ENCODE peak calls at places on chromosomes 7 and 10, in six cellular contexts. O, C, L, U, K and Y are unnamed samples.

GRCh38 chr10:80945267-80945880 is 407.7 kb downstream of the SH2D4B start:
- DNase-seq in K (peak; percentile 23), L (no peak), U (peak; percentile 41), C (no peak), O (no peak), Y (no peak)

GRCh38 chr7:35647171-35647574 is 47.8 kb downstream of the HERPUD2 start:
- DNase-seq in K (peak; percentile 33), L (no peak), U (no peak), C (no peak), O (no peak), Y (no peak)

GRCh38 chr7:75534727-75535307 is 42.7 kb downstream of the SPDYE5 start:
- DNase-seq in U (peak; percentile 69), K (no peak), L (no peak), O (no peak), C (no peak), Y (no peak)

GRCh38 chr7:32496052-32496813 is 944 bp downstream of the AVL9 start:
- DNase-seq in C (no peak), O (no peak), K (no peak), U (peak; percentile 41), L (no peak), Y (peak; percentile 39)

GRCh38 chr7:105723582-105723981 is 142.3 kb upstream of the EFCAB10 start:
- DNase-seq in C (no peak), U (no peak), L (no peak), O (no peak), K (peak; percentile 23), Y (no peak)

GRCh38 chr10:24762966-24763623 is 39.4 kb upstream of the ARHGAP21 start:
- DNase-seq in K (no peak), L (peak; percentile 61), U (no peak), O (no peak), C (no peak), Y (no peak)

GRCh38 chr10:25804505-25804904 is 129.5 kb upstream of the MYO3A start:
- DNase-seq in U (no peak), K (no peak), C (no peak), O (no peak), L (no peak), Y (no peak)

GRCh38 chr10:31064334-31064733 is 32.7 kb upstream of the ZNF438 start:
- DNase-seq in C (no peak), L (no peak), O (no peak), U (no peak), K (no peak), Y (no peak)

GRCh38 chr10:112898540-112899395 is 51.3 kb upstream of the TCF7L2 start:
- DNase-seq in L (no peak), C (no peak), K (peak; percentile 53), U (no peak), O (no peak), Y (peak; percentile 86)

GRCh38 chr10:86673827-86674581 is 5.7 kb downstream of the LDB3 start:
- DNase-seq in U (peak; percentile 52), K (no peak), C (no peak), O (no peak), L (peak; percentile 59), Y (no peak)

GRCh38 chr7:157587051-157587450 is 250.2 kb downstream of the DNAJB6 start:
- DNase-seq in K (no peak), L (no peak), O (no peak), C (no peak), U (no peak), Y (no peak)
- H3K9me3 ChIP-seq in K (no peaks in the 10 kb centered on the region), L (no peaks in the 10 kb centered on the region), O (no peaks in the 10 kb centered on the region), C (no peaks in the 10 kb centered on the region), U (no peaks in the 10 kb centered on the region), Y (no peaks in the 10 kb centered on the region)

GRCh38 chr10:103767756-103768155 is 87.6 kb downstream of the SH3PXD2A start:
- DNase-seq in L (no peak), O (no peak), C (no peak), U (no peak), K (no peak), Y (no peak)
- H3K4me1 ChIP-seq in L (peaks cover 5% of the 10 kb centered on the region), O (peaks cover 57% of the 10 kb centered on the region), C (peaks cover 59% of the 10 kb centered on the region), U (peaks cover 35% of the 10 kb centered on the region), K (peaks cover 15% of the 10 kb centered on the region), Y (no peaks in the 10 kb centered on the region)

DNA sequence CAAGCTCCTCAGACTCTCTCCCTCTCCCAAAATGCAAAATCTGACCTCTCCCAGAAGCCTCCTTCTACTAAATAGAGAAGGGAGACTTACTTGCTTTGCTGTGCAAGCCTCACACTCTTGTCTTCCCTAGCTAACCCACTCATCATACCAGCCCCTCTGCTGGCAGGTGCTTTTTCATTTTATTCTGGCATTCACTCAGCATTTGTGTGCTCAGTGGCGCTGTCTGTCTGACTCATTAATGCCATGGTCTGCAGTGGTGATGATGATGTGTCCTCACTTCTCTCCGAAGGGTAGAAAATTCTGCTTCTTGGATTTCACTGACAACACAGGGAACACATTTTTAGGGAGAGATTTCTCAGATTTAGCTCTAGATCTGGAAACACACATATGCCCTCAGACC is 22.0 kb upstream of the BTRC start:
- DNase-seq in U (peak; percentile 48), L (no peak), O (no peak), K (no peak), C (no peak), Y (no peak)
- H3K4me3 ChIP-seq in U (peak overlapping the region; percentile 37), L (no peak overlapping the region), O (no peak overlapping the region), K (no peak overlapping the region), C (no peak overlapping the region), Y (no peak overlapping the region)

GRCh38 chr7:500521-501420 is 18.9 kb downstream of the PDGFA start:
- DNase-seq in L (no peak), U (no peak), C (no peak), O (no peak), K (no peak), Y (no peak)
- H3K9me3 ChIP-seq in L (no peaks in the 10 kb centered on the region), U (no peaks in the 10 kb centered on the region), C (no peaks in the 10 kb centered on the region), O (no peaks in the 10 kb centered on the region), K (no peaks in the 10 kb centered on the region), Y (no peaks in the 10 kb centered on the region)

DNA sequence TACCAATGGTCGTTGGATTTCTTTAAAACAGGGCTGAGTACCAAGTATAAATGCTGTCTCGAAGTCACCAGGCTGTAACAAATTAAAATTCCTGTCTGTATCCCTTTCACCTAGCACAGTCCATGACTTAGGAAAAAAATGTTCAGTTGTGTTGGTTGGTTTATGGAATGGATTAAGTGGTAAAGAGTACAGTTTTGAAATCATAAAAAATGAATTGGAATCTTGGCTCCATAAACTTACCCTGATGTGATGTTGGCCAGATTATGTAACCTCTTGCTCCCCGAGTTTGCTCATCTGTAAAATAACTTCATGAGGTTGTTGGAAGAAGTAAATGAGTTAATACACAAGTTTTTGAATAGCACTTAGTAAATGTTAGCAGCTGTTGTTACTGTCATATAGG is 363.9 kb upstream of the LRGUK start:
- DNase-seq in K (no peak), C (no peak), O (no peak), L (no peak), U (no peak), Y (no peak)
- H3K4me1 ChIP-seq in K (peaks cover 5% of the 10 kb centered on the region), C (no peaks in the 10 kb centered on the region), O (no peaks in the 10 kb centered on the region), L (no peaks in the 10 kb centered on the region), U (peaks cover 7% of the 10 kb centered on the region), Y (no peaks in the 10 kb centered on the region)

DNA sequence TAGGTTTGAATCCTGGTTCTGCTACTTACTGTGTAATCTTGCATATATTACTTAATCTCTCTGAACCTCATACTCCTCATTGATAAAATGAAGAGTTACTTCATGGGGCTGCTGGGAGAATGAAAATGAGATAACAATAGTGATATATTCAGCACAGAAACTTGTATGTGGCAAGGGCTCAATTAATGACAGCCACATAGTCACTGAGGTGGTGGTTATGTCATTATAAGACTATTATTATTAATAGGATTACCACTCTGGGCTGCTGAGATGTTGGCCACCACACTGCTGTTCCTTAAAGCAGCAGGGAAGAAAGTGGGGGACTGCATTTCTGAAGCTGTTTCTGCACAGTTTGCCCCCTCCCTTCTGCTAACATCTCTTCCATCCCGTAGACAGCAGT is 100.4 kb upstream of the PDLIM1 start:
- DNase-seq in L (no peak), K (no peak), O (no peak), U (no peak), C (no peak), Y (no peak)
- H3K4me3 ChIP-seq in L (no peak overlapping the region), K (no peak overlapping the region), O (no peak overlapping the region), U (no peak overlapping the region), C (no peak overlapping the region), Y (no peak overlapping the region)